ENCODE peak calls at places on chromosome 5, in nine cellular contexts. W, S, Z, Q, B, U, H, R and F are unnamed samples.

GRCh38 chr5:32331217-32331926 is 18.6 kb upstream of the MTMR12 start:
- DNase-seq in W (no peak), S (no peak), Z (no peak), Q (no peak), B (no peak), U (no peak), H (no peak), R (no peak), F (no peak)

GRCh38 chr5:21145376-21145775 is 1157.4 kb upstream of the CDH18 start:
- DNase-seq in W (no peak), S (peak), Z (no peak), Q (no peak), B (no peak), U (no peak), H (no peak), R (no peak), F (no peak)

GRCh38 chr5:164175083-164175482 is 669.7 kb downstream of the MAT2B start:
- DNase-seq in W (no peak), S (peak), Z (no peak), Q (no peak), B (no peak), U (peak), H (no peak), R (no peak), F (no peak)

GRCh38 chr5:1660037-1660400 is 136.3 kb upstream of the LPCAT1 start:
- DNase-seq in W (no peak), S (no peak), Z (no peak), Q (peak), B (no peak), U (no peak), H (no peak), R (no peak), F (no peak)

GRCh38 chr5:107269256-107269655 is 401.5 kb downstream of the EFNA5 start:
- DNase-seq in W (no peak), S (no peak), Z (no peak), Q (no peak), B (no peak), U (no peak), H (no peak), R (no peak), F (no peak)

GRCh38 chr5:38871211-38871610 is 25.4 kb downstream of the OSMR start:
- DNase-seq in W (no peak), S (no peak), Z (no peak), Q (no peak), B (no peak), U (no peak), H (no peak), R (no peak), F (no peak)

GRCh38 chr5:53360811-53361210 is 119.6 kb upstream of the FST start:
- DNase-seq in W (no peak), S (peak), Z (no peak), Q (no peak), B (no peak), U (peak), H (no peak), R (no peak), F (peak)

GRCh38 chr5:132060501-132061161 is at the start of gene IL3:
- DNase-seq in W (no peak), S (no peak), Z (no peak), Q (peak), B (peak), U (no peak), H (no peak), R (no peak), F (no peak)

GRCh38 chr5:53029608-53030007 is 40.5 kb downstream of the ITGA2 start:
- DNase-seq in W (no peak), S (no peak), Z (no peak), Q (no peak), B (no peak), U (no peak), H (no peak), R (no peak), F (no peak)

GRCh38 chr5:91499943-91500531 is 116.9 kb upstream of the ARRDC3 start:
- DNase-seq in W (peak), S (peak), Z (peak), Q (no peak), B (no peak), U (peak), H (peak), R (no peak), F (peak)

GRCh38 chr5:143314664-143315063 is 88.8 kb downstream of the NR3C1 start:
- DNase-seq in W (no peak), S (peak), Z (no peak), Q (no peak), B (no peak), U (peak), H (no peak), R (no peak), F (peak)

GRCh38 chr5:137808503-137809135 is 54.5 kb upstream of the HNRNPA0 start:
- DNase-seq in W (no peak), S (peak), Z (no peak), Q (no peak), B (no peak), U (peak), H (no peak), R (no peak), F (peak)

GRCh38 chr5:79301046-79301712 is 65.2 kb downstream of the JMY start:
- DNase-seq in W (no peak), S (peak), Z (no peak), Q (no peak), B (no peak), U (no peak), H (no peak), R (no peak), F (no peak)

GRCh38 chr5:58974083-58974482 is 391.2 kb downstream of the RAB3C start:
- DNase-seq in W (peak), S (no peak), Z (no peak), Q (no peak), B (no peak), U (no peak), H (no peak), R (no peak), F (no peak)

GRCh38 chr5:91119265-91119664 is 263.9 kb downstream of the ARRDC3 start:
- DNase-seq in W (no peak), S (no peak), Z (peak), Q (no peak), B (no peak), U (no peak), H (no peak), R (no peak), F (no peak)

GRCh38 chr5:137218471-137218870 is 280.7 kb downstream of the SPOCK1 start:
- DNase-seq in W (no peak), S (no peak), Z (no peak), Q (no peak), B (no peak), U (peak), H (no peak), R (no peak), F (peak)

GRCh38 chr5:79173626-79174025 is 62.0 kb downstream of the BHMT start:
- DNase-seq in W (no peak), S (no peak), Z (peak), Q (no peak), B (no peak), U (peak), H (no peak), R (no peak), F (no peak)

GRCh38 chr5:6362846-6363245 is 15.5 kb downstream of the MED10 start:
- DNase-seq in W (no peak), S (no peak), Z (no peak), Q (peak), B (no peak), U (no peak), H (no peak), R (no peak), F (no peak)

GRCh38 chr5:1218351-1219080 is 6.7 kb upstream of the SLC6A18 start:
- DNase-seq in W (no peak), S (no peak), Z (no peak), Q (no peak), B (no peak), U (no peak), H (no peak), R (no peak), F (no peak)

GRCh38 chr5:32223972-32224608 is 50.0 kb upstream of the GOLPH3 start:
- DNase-seq in W (no peak), S (peak), Z (no peak), Q (no peak), B (no peak), U (peak), H (no peak), R (no peak), F (no peak)

GRCh38 chr5:76414788-76415187 is 11.7 kb downstream of the IQGAP2 start:
- DNase-seq in W (no peak), S (no peak), Z (no peak), Q (no peak), B (no peak), U (no peak), H (no peak), R (no peak), F (no peak)

GRCh38 chr5:132662925-132663770 is 5.2 kb downstream of the IL13 start:
- DNase-seq in W (no peak), S (peak), Z (no peak), Q (no peak), B (no peak), U (no peak), H (no peak), R (no peak), F (no peak)

GRCh38 chr5:174431504-174431903 is 292.9 kb upstream of the MSX2 start:
- DNase-seq in W (no peak), S (no peak), Z (no peak), Q (no peak), B (no peak), U (peak), H (no peak), R (no peak), F (no peak)

GRCh38 chr5:53211799-53212198 is 102.2 kb upstream of the MOCS2 start:
- DNase-seq in W (no peak), S (peak), Z (no peak), Q (no peak), B (no peak), U (peak), H (no peak), R (no peak), F (peak)

GRCh38 chr5:41763096-41763495 is 107.1 kb downstream of the OXCT1 start:
- DNase-seq in W (no peak), S (peak), Z (no peak), Q (no peak), B (no peak), U (no peak), H (no peak), R (no peak), F (no peak)

GRCh38 chr5:78586251-78586650 is 62.3 kb downstream of the LHFPL2 start:
- DNase-seq in W (peak), S (peak), Z (no peak), Q (no peak), B (peak), U (peak), H (no peak), R (no peak), F (peak)